ENCODE peak calls at places on chromosome 11, in nine cellular contexts. One of them, this sample, is unnamed.

GRCh38 chr11:35418847-35419712 is at the start of gene SLC1A2:
- DNase-seq in AG10803: peak
- DNase-seq in lower leg skin: no peak
- DNase-seq in small intestine: no peak
- DNase-seq in kidney: no peak
- DNase-seq in breast epithelium: no peak
- DNase-seq in effector memory CD4-positive, alpha-beta T cell: no peak
- DNase-seq in kidney epithelial cell: no peak
- DNase-seq in uterus: peak
- DNase-seq in this sample: no peak

GRCh38 chr11:2442554-2442953 is 1.8 kb downstream of the TRPM5 start:
- DNase-seq in lower leg skin: no peak
- DNase-seq in uterus: no peak
- DNase-seq in AG10803: no peak
- DNase-seq in breast epithelium: no peak
- DNase-seq in kidney epithelial cell: no peak
- DNase-seq in kidney: no peak
- DNase-seq in small intestine: peak
- DNase-seq in effector memory CD4-positive, alpha-beta T cell: peak
- DNase-seq in this sample: no peak

GRCh38 chr11:95711162-95711944 is 78.2 kb downstream of the FAM76B start:
- DNase-seq in uterus: no peak
- DNase-seq in small intestine: no peak
- DNase-seq in kidney: no peak
- DNase-seq in AG10803: peak
- DNase-seq in lower leg skin: no peak
- DNase-seq in effector memory CD4-positive, alpha-beta T cell: no peak
- DNase-seq in breast epithelium: no peak
- DNase-seq in kidney epithelial cell: no peak
- DNase-seq in this sample: no peak

GRCh38 chr11:35302388-35302787 is 117.0 kb downstream of the SLC1A2 start:
- DNase-seq in kidney: no peak
- DNase-seq in small intestine: no peak
- DNase-seq in lower leg skin: no peak
- DNase-seq in kidney epithelial cell: no peak
- DNase-seq in uterus: no peak
- DNase-seq in effector memory CD4-positive, alpha-beta T cell: no peak
- DNase-seq in AG10803: no peak
- DNase-seq in breast epithelium: no peak
- DNase-seq in this sample: no peak

GRCh38 chr11:96321066-96321465 is 21.9 kb downstream of the MAML2 start:
- DNase-seq in small intestine: no peak
- DNase-seq in uterus: no peak
- DNase-seq in AG10803: no peak
- DNase-seq in kidney: no peak
- DNase-seq in kidney epithelial cell: no peak
- DNase-seq in breast epithelium: no peak
- DNase-seq in effector memory CD4-positive, alpha-beta T cell: no peak
- DNase-seq in lower leg skin: no peak
- DNase-seq in this sample: no peak

GRCh38 chr11:68038718-68039525 is at the start of gene TCIRG1:
- DNase-seq in lower leg skin: peak
- DNase-seq in AG10803: peak
- DNase-seq in breast epithelium: peak
- DNase-seq in effector memory CD4-positive, alpha-beta T cell: peak
- DNase-seq in kidney: peak
- DNase-seq in kidney epithelial cell: no peak
- DNase-seq in uterus: peak
- DNase-seq in small intestine: peak
- DNase-seq in this sample: peak

GRCh38 chr11:69954756-69955155 is 123.4 kb upstream of the ANO1 start:
- DNase-seq in kidney epithelial cell: no peak
- DNase-seq in small intestine: no peak
- DNase-seq in kidney: peak
- DNase-seq in AG10803: no peak
- DNase-seq in lower leg skin: no peak
- DNase-seq in breast epithelium: no peak
- DNase-seq in uterus: no peak
- DNase-seq in effector memory CD4-positive, alpha-beta T cell: no peak
- DNase-seq in this sample: no peak

GRCh38 chr11:78056093-78056492 is 7.6 kb upstream of the THRSP start:
- DNase-seq in effector memory CD4-positive, alpha-beta T cell: no peak
- DNase-seq in kidney: no peak
- DNase-seq in kidney epithelial cell: no peak
- DNase-seq in AG10803: no peak
- DNase-seq in small intestine: no peak
- DNase-seq in uterus: no peak
- DNase-seq in breast epithelium: no peak
- DNase-seq in lower leg skin: no peak
- DNase-seq in this sample: no peak

GRCh38 chr11:67287355-67288197 is 1.5 kb upstream of the ANKRD13D start:
- DNase-seq in AG10803: no peak
- DNase-seq in breast epithelium: no peak
- DNase-seq in lower leg skin: no peak
- DNase-seq in effector memory CD4-positive, alpha-beta T cell: no peak
- DNase-seq in small intestine: peak
- DNase-seq in kidney: peak
- DNase-seq in kidney epithelial cell: no peak
- DNase-seq in uterus: no peak
- DNase-seq in this sample: no peak

GRCh38 chr11:27699242-27699925 is 871 bp downstream of the BDNF start:
- DNase-seq in kidney: no peak
- DNase-seq in breast epithelium: no peak
- DNase-seq in kidney epithelial cell: no peak
- DNase-seq in effector memory CD4-positive, alpha-beta T cell: no peak
- DNase-seq in AG10803: no peak
- DNase-seq in uterus: no peak
- DNase-seq in small intestine: no peak
- DNase-seq in lower leg skin: no peak
- DNase-seq in this sample: no peak

GRCh38 chr11:116357769-116358544 is 414.8 kb downstream of the BUD13 start:
- DNase-seq in kidney: no peak
- DNase-seq in uterus: no peak
- DNase-seq in kidney epithelial cell: no peak
- DNase-seq in effector memory CD4-positive, alpha-beta T cell: no peak
- DNase-seq in small intestine: peak
- DNase-seq in AG10803: no peak
- DNase-seq in lower leg skin: no peak
- DNase-seq in breast epithelium: no peak
- DNase-seq in this sample: no peak

DNA sequence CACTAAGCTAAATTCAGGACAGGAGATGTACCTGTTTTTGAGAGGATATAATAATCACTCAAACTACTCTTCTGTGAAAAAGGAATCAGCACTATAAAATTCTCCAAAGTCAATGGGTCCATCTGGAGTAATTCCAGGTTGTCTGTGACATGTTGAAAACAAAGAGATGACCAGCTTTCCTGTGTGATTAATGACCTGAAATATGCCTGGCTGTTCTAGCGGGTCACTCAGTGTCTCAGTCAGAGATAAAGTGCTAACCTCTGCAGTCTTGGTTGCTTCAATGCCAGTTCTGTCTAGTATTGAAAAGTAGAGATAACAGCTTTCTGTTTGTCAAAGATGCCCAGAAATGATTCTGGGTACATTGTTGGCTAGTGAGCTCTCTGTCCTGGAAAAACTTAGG is 722.6 kb upstream of the TENM4 start:
- DNase-seq in effector memory CD4-positive, alpha-beta T cell: no peak
- DNase-seq in breast epithelium: no peak
- DNase-seq in lower leg skin: no peak
- DNase-seq in uterus: no peak
- DNase-seq in kidney epithelial cell: no peak
- DNase-seq in kidney: no peak
- DNase-seq in small intestine: no peak
- DNase-seq in AG10803: no peak
- DNase-seq in this sample: no peak
- H3K4me3 ChIP-seq in effector memory CD4-positive, alpha-beta T cell: no peak
- H3K4me3 ChIP-seq in breast epithelium: no peak
- H3K4me3 ChIP-seq in lower leg skin: no peak
- H3K4me3 ChIP-seq in uterus: no peak
- H3K4me3 ChIP-seq in kidney epithelial cell: no peak
- H3K4me3 ChIP-seq in kidney: no peak
- H3K4me3 ChIP-seq in small intestine: no peak
- H3K4me3 ChIP-seq in AG10803: no peak
- H3K4me3 ChIP-seq in this sample: no peak

DNA sequence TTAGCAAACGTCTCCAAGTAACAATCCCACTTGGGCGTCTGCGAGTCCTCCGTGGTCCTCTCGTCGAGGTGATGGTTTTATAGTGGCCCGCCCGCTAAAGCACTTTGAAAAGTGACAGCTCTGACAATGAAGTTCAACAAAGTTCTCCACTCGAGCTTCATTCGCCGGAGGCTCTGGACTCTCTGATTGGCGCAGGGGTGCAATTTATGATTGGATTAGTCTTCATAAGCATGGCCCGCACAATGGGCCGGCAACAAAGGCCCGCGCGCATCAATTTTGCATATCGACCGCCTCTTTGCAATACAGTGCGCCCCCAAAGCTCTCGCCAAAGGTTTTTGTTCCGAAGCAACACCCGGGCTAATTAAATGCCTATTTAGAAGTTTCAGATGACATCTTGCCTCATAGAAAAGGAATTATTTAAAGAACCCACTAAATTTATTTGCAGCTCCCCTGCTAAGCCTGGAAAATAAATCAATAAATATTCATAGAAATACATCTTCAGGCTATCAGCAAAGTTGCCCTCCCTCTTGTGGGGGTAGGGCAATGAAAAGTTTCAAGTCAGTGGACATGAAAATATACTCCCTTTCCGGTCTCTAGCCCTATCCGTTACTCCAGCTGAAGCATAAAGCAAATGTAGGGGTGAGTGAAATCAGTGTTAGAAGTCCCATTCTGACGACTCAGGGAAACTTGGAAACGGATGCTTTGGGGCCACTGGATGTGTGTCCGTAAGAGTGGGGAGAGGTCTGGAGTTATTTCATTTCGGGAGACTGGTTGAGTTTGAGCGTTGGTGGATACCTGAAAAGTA is at the start of gene DBX1:
- DNase-seq in kidney: no peak
- DNase-seq in effector memory CD4-positive, alpha-beta T cell: no peak
- DNase-seq in breast epithelium: no peak
- DNase-seq in kidney epithelial cell: no peak
- DNase-seq in small intestine: no peak
- DNase-seq in lower leg skin: no peak
- DNase-seq in AG10803: no peak
- DNase-seq in uterus: no peak
- DNase-seq in this sample: no peak
- H3K4me3 ChIP-seq in kidney: no peak
- H3K4me3 ChIP-seq in effector memory CD4-positive, alpha-beta T cell: no peak
- H3K4me3 ChIP-seq in breast epithelium: no peak
- H3K4me3 ChIP-seq in kidney epithelial cell: no peak
- H3K4me3 ChIP-seq in small intestine: no peak
- H3K4me3 ChIP-seq in lower leg skin: no peak
- H3K4me3 ChIP-seq in AG10803: no peak
- H3K4me3 ChIP-seq in uterus: no peak
- H3K4me3 ChIP-seq in this sample: no peak

GRCh38 chr11:75350122-75350742 is 1.2 kb downstream of the ARRB1 start:
- DNase-seq in AG10803: no peak
- DNase-seq in lower leg skin: no peak
- DNase-seq in small intestine: no peak
- DNase-seq in effector memory CD4-positive, alpha-beta T cell: no peak
- DNase-seq in kidney epithelial cell: no peak
- DNase-seq in kidney: peak
- DNase-seq in breast epithelium: no peak
- DNase-seq in uterus: no peak
- DNase-seq in this sample: peak
- H3K4me3 ChIP-seq in AG10803: no peak
- H3K4me3 ChIP-seq in lower leg skin: no peak
- H3K4me3 ChIP-seq in small intestine: no peak
- H3K4me3 ChIP-seq in effector memory CD4-positive, alpha-beta T cell: no peak
- H3K4me3 ChIP-seq in kidney epithelial cell: no peak
- H3K4me3 ChIP-seq in kidney: peak
- H3K4me3 ChIP-seq in breast epithelium: peak
- H3K4me3 ChIP-seq in uterus: peak
- H3K4me3 ChIP-seq in this sample: peak

GRCh38 chr11:72673284-72673942 is 809 bp downstream of the PDE2A start:
- DNase-seq in effector memory CD4-positive, alpha-beta T cell: no peak
- DNase-seq in lower leg skin: no peak
- DNase-seq in AG10803: no peak
- DNase-seq in uterus: no peak
- DNase-seq in small intestine: no peak
- DNase-seq in kidney: peak
- DNase-seq in breast epithelium: no peak
- DNase-seq in kidney epithelial cell: no peak
- DNase-seq in this sample: no peak

GRCh38 chr11:72675221-72675620 is 999 bp upstream of the PDE2A start:
- DNase-seq in small intestine: no peak
- DNase-seq in kidney: no peak
- DNase-seq in effector memory CD4-positive, alpha-beta T cell: no peak
- DNase-seq in AG10803: no peak
- DNase-seq in uterus: no peak
- DNase-seq in kidney epithelial cell: no peak
- DNase-seq in breast epithelium: no peak
- DNase-seq in lower leg skin: no peak
- DNase-seq in this sample: no peak

GRCh38 chr11:72676874-72677341 is 2.7 kb upstream of the PDE2A start:
- DNase-seq in kidney: peak
- DNase-seq in breast epithelium: peak
- DNase-seq in AG10803: peak
- DNase-seq in lower leg skin: no peak
- DNase-seq in small intestine: peak
- DNase-seq in kidney epithelial cell: no peak
- DNase-seq in uterus: peak
- DNase-seq in effector memory CD4-positive, alpha-beta T cell: peak
- DNase-seq in this sample: no peak

GRCh38 chr11:72672839-72673238 is 1.4 kb downstream of the PDE2A start:
- DNase-seq in breast epithelium: no peak
- DNase-seq in effector memory CD4-positive, alpha-beta T cell: no peak
- DNase-seq in kidney: no peak
- DNase-seq in small intestine: no peak
- DNase-seq in kidney epithelial cell: no peak
- DNase-seq in AG10803: no peak
- DNase-seq in uterus: no peak
- DNase-seq in lower leg skin: no peak
- DNase-seq in this sample: no peak

DNA sequence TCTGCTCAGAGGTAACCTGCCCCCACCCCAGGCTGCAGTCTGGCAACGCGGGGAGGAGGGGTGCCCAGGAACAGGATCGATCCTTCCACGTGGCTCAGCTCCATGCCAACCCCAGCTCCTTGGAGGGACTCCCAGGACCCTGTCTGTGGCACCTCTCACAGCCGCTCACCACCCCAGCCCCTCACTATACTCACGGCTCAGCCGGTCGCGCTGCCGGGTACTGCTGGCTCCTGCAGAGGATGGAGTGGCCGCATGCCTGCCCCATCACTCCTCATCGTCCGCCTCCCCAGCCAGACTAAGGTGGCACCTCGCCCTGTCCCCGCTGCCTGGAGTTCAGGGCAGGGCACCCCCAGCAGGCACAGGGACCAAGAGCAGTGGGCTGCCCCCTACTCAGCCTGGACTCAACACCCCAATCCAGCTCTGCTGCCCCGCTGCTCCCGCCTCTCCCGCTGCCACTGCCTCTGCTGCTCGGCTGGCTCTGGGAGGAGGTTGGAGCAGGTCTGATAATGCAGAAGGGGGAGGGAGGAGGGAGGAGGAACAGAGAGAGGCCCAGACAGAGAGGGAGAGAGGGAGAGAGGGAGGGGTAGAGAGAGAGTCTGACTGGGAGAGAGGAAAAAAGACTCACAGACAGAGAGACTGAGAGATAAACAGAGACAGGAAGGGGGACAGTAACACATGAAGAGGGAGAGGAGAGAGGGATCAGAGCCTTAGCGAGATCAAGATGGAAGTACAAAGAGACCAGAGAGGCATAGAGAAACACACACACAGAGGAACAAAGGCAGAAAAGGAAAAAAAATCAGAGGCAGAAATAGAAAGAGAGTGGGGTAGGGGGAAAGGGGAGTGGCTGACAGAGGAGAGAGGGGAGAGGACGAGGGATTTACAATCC is at the start of gene PDE2A:
- DNase-seq in small intestine: no peak
- DNase-seq in AG10803: no peak
- DNase-seq in kidney epithelial cell: no peak
- DNase-seq in uterus: no peak
- DNase-seq in lower leg skin: no peak
- DNase-seq in breast epithelium: no peak
- DNase-seq in kidney: peak
- DNase-seq in effector memory CD4-positive, alpha-beta T cell: no peak
- DNase-seq in this sample: no peak
- H3K4me3 ChIP-seq in small intestine: no peak
- H3K4me3 ChIP-seq in AG10803: no peak
- H3K4me3 ChIP-seq in kidney epithelial cell: no peak
- H3K4me3 ChIP-seq in uterus: no peak
- H3K4me3 ChIP-seq in lower leg skin: no peak
- H3K4me3 ChIP-seq in breast epithelium: no peak
- H3K4me3 ChIP-seq in kidney: no peak
- H3K4me3 ChIP-seq in effector memory CD4-positive, alpha-beta T cell: no peak
- H3K4me3 ChIP-seq in this sample: no peak

This sample was measured in coronary artery.